ENCODE peak calls at places on chromosomes 6 and 20, in five cellular contexts. R is hepatocyte, W is ecto neural progenitor cell, N is spleen, D is B cell. V is an unnamed sample.

GRCh38 chr20:54062812-54063280 is 7.5 kb downstream of the BCAS1 start:
- DNase-seq in D (peak; percentile 33), R (peak; percentile 61), W (no peak), N (no peak), V (peak; percentile 82)

GRCh38 chr20:1422756-1423155 is 29.9 kb upstream of the FKBP1A start:
- DNase-seq in W (no peak), N (no peak), R (no peak), D (no peak), V (no peak)

GRCh38 chr20:50534567-50534966 is 24.4 kb downstream of the PTPN1 start:
- DNase-seq in D (no peak), R (no peak), N (no peak), W (no peak), V (no peak)

GRCh38 chr6:41577865-41578713 is 31.9 kb downstream of the FOXP4 start:
- DNase-seq in D (no peak), R (peak; percentile 71), W (peak; percentile 74), N (no peak), V (peak; percentile 92)

GRCh38 chr6:17098538-17098937 is 3.3 kb upstream of the STMND1 start:
- DNase-seq in N (no peak), W (no peak), D (no peak), R (peak; percentile 71), V (peak; percentile 29)

GRCh38 chr6:64955435-64955848 is 751.6 kb downstream of the EYS start:
- DNase-seq in N (no peak), R (no peak), W (no peak), D (no peak), V (peak; percentile 31)

GRCh38 chr6:164563866-164564265 is 745.5 kb downstream of the C6orf118 start:
- DNase-seq in R (no peak), N (no peak), W (peak; percentile 49), D (no peak), V (no peak)

GRCh38 chr20:46739441-46740213 is 30.2 kb downstream of the SLC2A10 start:
- DNase-seq in W (no peak), N (no peak), R (peak; percentile 30), D (no peak), V (peak; percentile 91)

GRCh38 chr6:19841181-19841580 is 4.0 kb downstream of the ID4 start:
- DNase-seq in D (no peak), N (no peak), W (no peak), R (no peak), V (peak; percentile 26)

GRCh38 chr20:22106308-22106938 is 401.0 kb downstream of the PAX1 start:
- DNase-seq in R (peak; percentile 56), N (no peak), W (no peak), D (no peak), V (peak; percentile 62)

GRCh38 chr20:19813839-19814238 is 55.8 kb downstream of the RIN2 start:
- DNase-seq in R (no peak), W (no peak), D (no peak), N (no peak), V (no peak)

GRCh38 chr20:41717464-41717863 is 99.3 kb upstream of the CHD6 start:
- DNase-seq in W (no peak), R (peak; percentile 44), D (no peak), N (no peak), V (peak; percentile 54)

GRCh38 chr20:58086763-58087566 is 141.5 kb downstream of the ANKRD60 start:
- DNase-seq in N (no peak), W (peak; percentile 71), D (no peak), R (peak; percentile 64), V (peak; percentile 44)

GRCh38 chr6:3748208-3748701 is 3.3 kb downstream of the PXDC1 start:
- DNase-seq in W (peak; percentile 81), R (peak; percentile 80), N (no peak), D (no peak), V (peak; percentile 89)

GRCh38 chr6:122697458-122697857 is 82.1 kb upstream of the FABP7 start:
- DNase-seq in D (no peak), R (no peak), W (no peak), N (no peak), V (no peak)

GRCh38 chr20:38184098-38184497 is 19.0 kb upstream of the TGM2 start:
- DNase-seq in R (no peak), N (no peak), D (no peak), W (no peak), V (no peak)

GRCh38 chr20:10433014-10433622 is 904 bp downstream of the MKKS start:
- DNase-seq in D (no peak), W (no peak), R (no peak), N (peak; percentile 86), V (peak; percentile 69)

GRCh38 chr6:5752282-5752681 is 254.4 kb downstream of the NRN1 start:
- DNase-seq in D (no peak), N (no peak), R (no peak), W (no peak), V (peak; percentile 64)

GRCh38 chr6:134853111-134854055 is 96.5 kb downstream of the ALDH8A1 start:
- DNase-seq in W (no peak), D (no peak), N (no peak), R (peak; percentile 60), V (no peak)

GRCh38 chr20:13554076-13554475 is 84.7 kb downstream of the TASP1 start:
- DNase-seq in N (no peak), W (no peak), D (no peak), R (no peak), V (no peak)

GRCh38 chr6:66865771-66866170 is 1158.7 kb upstream of the EYS start:
- DNase-seq in D (no peak), R (no peak), N (no peak), W (no peak), V (peak; percentile 68)

GRCh38 chr6:87742106-87742505 is 40.1 kb upstream of the AKIRIN2 start:
- DNase-seq in N (peak; percentile 86), W (no peak), R (no peak), D (peak; percentile 57), V (peak; percentile 48)

GRCh38 chr20:51800132-51800721 is 2.1 kb downstream of the SALL4 start:
- DNase-seq in N (peak; percentile 88), D (peak; percentile 71), W (peak; percentile 96), R (peak; percentile 90), V (peak; percentile 7)

GRCh38 chr20:55160022-55160421 is 684.6 kb downstream of the DOK5 start:
- DNase-seq in R (peak; percentile 10), W (no peak), D (no peak), N (no peak), V (no peak)

GRCh38 chr6:30130887-30131862 is 4.8 kb upstream of the TRIM40 start:
- DNase-seq in D (peak; percentile 83), N (peak; percentile 77), W (peak; percentile 69), R (peak; percentile 93), V (peak; percentile 91)

GRCh38 chr6:1481326-1481725 is 92.0 kb downstream of the FOXF2 start:
- DNase-seq in W (no peak), R (no peak), D (no peak), N (no peak), V (no peak)

GRCh38 chr6:106253194-106253593 is 72.4 kb downstream of the ATG5 start:
- DNase-seq in D (no peak), N (no peak), R (no peak), W (no peak), V (no peak)

V was measured in DMS53.